ENCODE peak calls at places on chromosomes 16 and 17, in five cellular contexts. U, D, F, G and C are unnamed samples.
A peak's percentile ranks its signal among the peaks of the same experiment; 100 is the strongest.

GRCh38 chr17:35791681-35792350 is 3.6 kb downstream of the MMP28 start:
- DNase-seq in D (no peak), G (no peak), U (no peak), F (no peak), C (no peak)

GRCh38 chr17:4872786-4873185 is 26.6 kb upstream of the C17orf107 start:
- DNase-seq in D (no peak), G (no peak), F (no peak), U (no peak), C (no peak)

GRCh38 chr16:912684-913613 is 57.8 kb downstream of the LMF1 start:
- DNase-seq in F (no peak), U (no peak), G (no peak), D (peak; percentile 91), C (no peak)

GRCh38 chr16:72172105-72173034 is at the start of gene PMFBP1:
- DNase-seq in G (no peak), D (no peak), F (no peak), U (peak; percentile 79), C (peak; percentile 59)

GRCh38 chr16:55189975-55190636 is 133.9 kb upstream of the IRX6 start:
- DNase-seq in F (no peak), G (peak; percentile 54), D (no peak), U (no peak), C (no peak)

GRCh38 chr17:81907219-81908145 is 3.7 kb downstream of the PCYT2 start:
- DNase-seq in D (no peak), F (no peak), G (no peak), U (no peak), C (no peak)

GRCh38 chr17:77734371-77735050 is 224.0 kb upstream of the TNRC6C start:
- DNase-seq in F (no peak), D (peak; percentile 91), U (peak; percentile 10), G (peak; percentile 68), C (no peak)

GRCh38 chr16:88705746-88706287 is 391 bp downstream of the RNF166 start:
- DNase-seq in F (peak; percentile 32), D (no peak), G (no peak), U (no peak), C (peak; percentile 60)

GRCh38 chr16:4529085-4530060 is 9.2 kb downstream of the CDIP1 start:
- DNase-seq in G (peak; percentile 76), F (no peak), D (no peak), U (no peak), C (no peak)

GRCh38 chr16:8845699-8846298 is 23.0 kb downstream of the CARHSP1 start:
- DNase-seq in D (no peak), F (no peak), U (no peak), G (no peak), C (no peak)

GRCh38 chr17:12395733-12396354 is 269.8 kb upstream of the MYOCD start:
- DNase-seq in D (no peak), U (no peak), F (no peak), G (peak; percentile 68), C (peak; percentile 20)

GRCh38 chr17:79842656-79843474 is 3.6 kb upstream of the CBX4 start:
- DNase-seq in F (peak; percentile 31), D (no peak), U (no peak), G (peak; percentile 56), C (peak; percentile 67)

GRCh38 chr17:29776026-29776425 is 153.3 kb upstream of the CORO6 start:
- DNase-seq in U (no peak), G (no peak), F (no peak), D (no peak), C (no peak)

GRCh38 chr17:80474231-80474932 is 2.0 kb downstream of the NPTX1 start:
- DNase-seq in F (no peak), U (no peak), D (no peak), G (no peak), C (peak; percentile 54)

GRCh38 chr17:47698749-47699535 is 5.0 kb downstream of the TBKBP1 start:
- DNase-seq in F (peak; percentile 86), G (peak; percentile 92), D (peak; percentile 59), U (no peak), C (peak; percentile 95)

GRCh38 chr17:32525116-32525515 is 38.3 kb downstream of the CDK5R1 start:
- DNase-seq in U (peak; percentile 24), G (no peak), F (no peak), D (no peak), C (no peak)

GRCh38 chr17:10737168-10737622 is 7.4 kb upstream of the TMEM220 start:
- DNase-seq in U (no peak), F (peak; percentile 28), G (peak; percentile 66), D (peak; percentile 51), C (peak; percentile 38)

GRCh38 chr17:57645950-57646686 is 99.0 kb downstream of the CCDC182 start:
- DNase-seq in U (no peak), D (no peak), G (no peak), F (no peak), C (no peak)

GRCh38 chr17:3808701-3809100 is 7.7 kb upstream of the ITGAE start:
- DNase-seq in U (no peak), D (no peak), F (no peak), G (no peak), C (no peak)

GRCh38 chr17:19022747-19023146 is 18.2 kb upstream of the FAM83G start:
- DNase-seq in G (no peak), F (no peak), U (no peak), D (no peak), C (no peak)

GRCh38 chr17:81230043-81230820 is 7.5 kb upstream of the CEP131 start:
- DNase-seq in U (no peak), F (no peak), G (no peak), D (no peak), C (peak; percentile 72)

GRCh38 chr16:27526169-27526568 is 23.5 kb downstream of the GTF3C1 start:
- DNase-seq in U (no peak), D (peak; percentile 45), G (no peak), F (no peak), C (no peak)

GRCh38 chr16:85762970-85763369 is 12.1 kb upstream of the C16orf74 start:
- DNase-seq in U (no peak), D (no peak), G (no peak), F (no peak), C (no peak)

GRCh38 chr16:9763505-9763904 is 418.7 kb downstream of the GRIN2A start:
- DNase-seq in D (no peak), F (no peak), U (no peak), G (no peak), C (no peak)

GRCh38 chr17:13002761-13003453 is 14.9 kb downstream of the ELAC2 start:
- DNase-seq in U (peak; percentile 40), D (peak; percentile 90), F (peak; percentile 59), G (peak; percentile 90), C (peak; percentile 57)

GRCh38 chr16:57590654-57591085 is 37.8 kb upstream of the ADGRG1 start:
- DNase-seq in U (peak; percentile 8), D (no peak), F (no peak), G (no peak), C (no peak)

GRCh38 chr17:31404028-31404949 is 12.8 kb downstream of the RAB11FIP4 start:
- DNase-seq in D (no peak), U (no peak), F (no peak), G (no peak), C (no peak)

GRCh38 chr16:11112723-11113348 is 143.2 kb downstream of the SOCS1 start:
- DNase-seq in G (no peak), U (no peak), F (no peak), D (no peak), C (no peak)

GRCh38 chr17:48503747-48504146 is 27.1 kb downstream of the HOXB1 start:
- DNase-seq in U (no peak), F (no peak), D (no peak), G (no peak), C (no peak)

GRCh38 chr17:79840204-79840988 is 1.2 kb upstream of the CBX4 start:
- DNase-seq in D (no peak), G (peak; percentile 67), U (no peak), F (peak; percentile 34), C (no peak)

GRCh38 chr16:68972720-68973119 is 129.4 kb downstream of the TANGO6 start:
- DNase-seq in D (no peak), F (no peak), G (peak; percentile 63), U (no peak), C (no peak)

DNA sequence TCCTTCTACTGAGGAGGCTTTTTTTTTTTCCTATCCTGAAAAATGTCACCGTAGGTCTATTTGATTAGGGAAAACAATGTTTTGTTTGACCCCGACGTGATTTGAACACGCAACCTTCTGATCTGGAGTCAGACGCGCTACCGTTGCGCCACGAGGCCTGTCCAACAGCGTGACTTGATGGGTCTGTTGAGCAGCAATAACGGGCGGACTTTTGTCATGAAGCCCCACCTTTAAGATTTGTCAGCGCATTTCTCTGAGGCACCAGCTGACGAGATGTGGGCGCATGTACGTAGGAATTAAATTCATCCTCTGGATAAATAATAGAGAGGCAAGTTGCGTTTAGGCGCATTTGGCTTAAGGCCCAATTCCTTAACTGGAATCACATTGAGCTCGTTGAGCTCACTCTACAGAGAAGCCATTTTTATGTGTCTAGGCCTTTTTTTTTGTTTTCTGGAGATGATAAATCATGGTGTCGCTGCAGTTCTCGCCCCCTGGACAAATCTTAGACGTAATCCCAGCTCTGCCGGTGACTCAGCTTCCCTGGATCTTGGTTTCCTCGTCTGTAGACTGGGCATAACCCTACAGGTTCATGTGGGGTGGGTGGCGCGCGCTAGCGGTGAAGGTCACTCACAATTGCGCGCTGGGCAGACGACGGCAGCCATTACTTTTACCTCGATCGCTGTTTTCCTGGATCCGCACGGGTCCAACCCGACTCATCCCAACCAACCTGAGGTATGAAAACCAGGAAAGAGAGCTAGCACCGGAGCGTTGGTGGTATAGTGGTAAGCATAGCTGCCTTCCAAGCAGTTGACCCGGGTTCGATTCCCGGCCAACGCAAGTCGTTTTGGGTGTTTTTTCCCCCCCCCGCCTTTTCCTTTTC is 10.6 kb upstream of the AURKB start:
- DNase-seq in D (peak; percentile 94), G (peak; percentile 99), F (peak; percentile 85), U (peak; percentile 80), C (peak; percentile 66)
- TF ChIP-seq CTCF in D (no peak), G (no peak), F (no peak), U (no peak), C (no peak)

DNA sequence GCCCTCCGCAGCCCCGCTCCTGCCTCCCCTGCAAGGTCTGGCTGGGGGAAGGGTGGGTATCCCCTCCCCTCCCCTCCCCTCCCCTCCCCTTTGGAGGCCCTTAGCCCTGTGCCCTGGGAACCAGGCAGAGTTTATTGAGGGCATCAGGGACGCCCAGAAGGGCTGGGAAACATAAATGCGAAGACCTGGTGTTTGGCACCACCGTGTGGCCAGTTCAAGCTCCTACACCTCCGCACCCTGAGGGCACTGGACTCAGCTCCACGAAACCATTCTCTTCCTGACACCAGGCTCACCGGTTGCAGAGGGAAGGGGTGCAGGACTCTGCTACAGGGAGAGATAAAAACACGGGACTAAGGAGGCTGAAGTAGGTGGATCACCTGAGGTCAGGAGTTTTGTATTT is 1.0 kb upstream of the AIPL1 start:
- DNase-seq in G (peak; percentile 81), D (peak; percentile 64), U (peak; percentile 29), F (peak; percentile 65), C (peak; percentile 83)
- TF ChIP-seq CTCF in G (peak; percentile 89), D (peak; percentile 85), U (peak; percentile 81), F (peak; percentile 77), C (peak; percentile 88)

GRCh38 chr17:8740486-8740885 is 4.2 kb downstream of the CCDC42 start:
- DNase-seq in D (no peak), F (peak; percentile 68), G (peak; percentile 61), U (no peak), C (peak; percentile 37)
- TF ChIP-seq CTCF in D (no peak), F (no peak), G (peak; percentile 42), U (no peak), C (no peak)

DNA sequence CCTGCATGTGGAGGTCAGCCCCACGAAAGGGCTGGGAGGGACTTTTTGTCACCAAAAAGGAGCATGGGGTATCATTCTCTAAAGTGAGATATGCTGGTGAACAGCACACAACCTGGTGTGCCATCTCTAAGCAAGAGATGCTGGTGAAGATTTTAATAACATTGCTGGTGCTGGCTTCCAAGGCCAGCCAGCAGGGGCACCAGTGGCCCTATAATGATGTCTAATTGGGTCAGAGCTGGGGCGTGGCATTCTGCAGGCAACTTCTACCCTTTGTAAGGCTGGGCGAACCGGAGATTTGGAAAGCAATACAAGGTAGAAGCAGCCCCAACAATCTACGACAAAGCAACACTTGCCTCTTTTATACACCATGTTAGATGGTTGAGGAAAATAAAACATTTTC is 16.8 kb downstream of the SDR42E1 start:
- DNase-seq in U (no peak), D (no peak), G (no peak), F (no peak), C (no peak)
- TF ChIP-seq CTCF in U (no peak), D (no peak), G (peak; percentile 58), F (no peak), C (peak; percentile 29)